ENCODE peak calls at places on chromosomes 3 and 15, in four cellular contexts. One of them, this sample, is unnamed.

GRCh38 chr3:16950282-16950681 is 65.5 kb downstream of the PLCL2 start:
- DNase-seq in B cell: no peak
- DNase-seq in T-helper 2 cell: no peak
- DNase-seq in neural progenitor cell: no peak
- DNase-seq in this sample: no peak

GRCh38 chr15:64315136-64315661 is 40.8 kb downstream of the CSNK1G1 start:
- DNase-seq in B cell: no peak
- DNase-seq in T-helper 2 cell: no peak
- DNase-seq in neural progenitor cell: peak
- DNase-seq in this sample: no peak

GRCh38 chr3:10950476-10951294 is 41.9 kb upstream of the SLC6A1 start:
- DNase-seq in B cell: no peak
- DNase-seq in T-helper 2 cell: no peak
- DNase-seq in neural progenitor cell: peak
- DNase-seq in this sample: peak

GRCh38 chr3:197883541-197883940 is 66.4 kb upstream of the RPL35A start:
- DNase-seq in B cell: no peak
- DNase-seq in T-helper 2 cell: no peak
- DNase-seq in neural progenitor cell: no peak
- DNase-seq in this sample: no peak

GRCh38 chr3:146313411-146314111 is 62.7 kb upstream of the PLSCR4 start:
- DNase-seq in B cell: no peak
- DNase-seq in T-helper 2 cell: no peak
- DNase-seq in neural progenitor cell: no peak
- DNase-seq in this sample: no peak

GRCh38 chr3:58333206-58334012 is 717 bp downstream of the PXK start:
- DNase-seq in B cell: peak
- DNase-seq in T-helper 2 cell: no peak
- DNase-seq in neural progenitor cell: peak
- DNase-seq in this sample: peak

GRCh38 chr3:79368403-79368802 is 399.4 kb downstream of the ROBO1 start:
- DNase-seq in B cell: no peak
- DNase-seq in T-helper 2 cell: no peak
- DNase-seq in neural progenitor cell: no peak
- DNase-seq in this sample: no peak

GRCh38 chr3:43013743-43014155 is 34.6 kb downstream of the GASK1A start:
- DNase-seq in B cell: no peak
- DNase-seq in T-helper 2 cell: no peak
- DNase-seq in neural progenitor cell: no peak
- DNase-seq in this sample: no peak

GRCh38 chr15:41291065-41291631 is 41.2 kb downstream of the OIP5 start:
- DNase-seq in B cell: peak
- DNase-seq in T-helper 2 cell: no peak
- DNase-seq in neural progenitor cell: no peak
- DNase-seq in this sample: no peak

GRCh38 chr3:180267202-180267843 is 230.6 kb upstream of the PEX5L start:
- DNase-seq in B cell: no peak
- DNase-seq in T-helper 2 cell: no peak
- DNase-seq in neural progenitor cell: no peak
- DNase-seq in this sample: no peak

GRCh38 chr15:34984884-34985630 is 3.0 kb downstream of the ZNF770 start:
- DNase-seq in B cell: no peak
- DNase-seq in T-helper 2 cell: no peak
- DNase-seq in neural progenitor cell: no peak
- DNase-seq in this sample: no peak

GRCh38 chr3:196124608-196125007 is 42.7 kb upstream of the TFRC start:
- DNase-seq in B cell: no peak
- DNase-seq in T-helper 2 cell: no peak
- DNase-seq in neural progenitor cell: no peak
- DNase-seq in this sample: no peak

GRCh38 chr15:101091080-101092017 is 160.5 kb downstream of the CHSY1 start:
- DNase-seq in B cell: no peak
- DNase-seq in T-helper 2 cell: no peak
- DNase-seq in neural progenitor cell: no peak
- DNase-seq in this sample: no peak

GRCh38 chr3:10164546-10165393 is at the start of gene IRAK2:
- DNase-seq in B cell: peak
- DNase-seq in T-helper 2 cell: peak
- DNase-seq in neural progenitor cell: peak
- DNase-seq in this sample: peak

GRCh38 chr3:83457516-83457915 is 1501.3 kb upstream of the CADM2 start:
- DNase-seq in B cell: no peak
- DNase-seq in T-helper 2 cell: no peak
- DNase-seq in neural progenitor cell: no peak
- DNase-seq in this sample: no peak

GRCh38 chr3:122357828-122358617 is 25.0 kb downstream of the MIX23 start:
- DNase-seq in B cell: no peak
- DNase-seq in T-helper 2 cell: no peak
- DNase-seq in neural progenitor cell: no peak
- DNase-seq in this sample: no peak

GRCh38 chr15:71146597-71146996 is 31.3 kb downstream of the THSD4 start:
- DNase-seq in B cell: no peak
- DNase-seq in T-helper 2 cell: no peak
- DNase-seq in neural progenitor cell: no peak
- DNase-seq in this sample: no peak

GRCh38 chr3:128280466-128281455 is 127.5 kb downstream of the EEFSEC start:
- DNase-seq in B cell: no peak
- DNase-seq in T-helper 2 cell: no peak
- DNase-seq in neural progenitor cell: peak
- DNase-seq in this sample: peak

GRCh38 chr15:77599899-77600298 is 32.8 kb downstream of the LINGO1 start:
- DNase-seq in B cell: no peak
- DNase-seq in T-helper 2 cell: no peak
- DNase-seq in neural progenitor cell: peak
- DNase-seq in this sample: peak

GRCh38 chr15:70050447-70050846 is 47.3 kb downstream of the TLE3 start:
- DNase-seq in B cell: no peak
- DNase-seq in T-helper 2 cell: no peak
- DNase-seq in neural progenitor cell: no peak
- DNase-seq in this sample: no peak

GRCh38 chr3:69058947-69059224 is 6.8 kb upstream of the TMF1 start:
- DNase-seq in B cell: no peak
- DNase-seq in T-helper 2 cell: no peak
- DNase-seq in neural progenitor cell: no peak
- DNase-seq in this sample: no peak

GRCh38 chr15:85750319-85750806 is 44.4 kb downstream of the KLHL25 start:
- DNase-seq in B cell: no peak
- DNase-seq in T-helper 2 cell: no peak
- DNase-seq in neural progenitor cell: peak
- DNase-seq in this sample: peak

GRCh38 chr15:62521396-62521795 is 356.3 kb upstream of the C2CD4B start:
- DNase-seq in B cell: no peak
- DNase-seq in T-helper 2 cell: no peak
- DNase-seq in neural progenitor cell: no peak
- DNase-seq in this sample: no peak

This sample was measured in H9.